ENCODE peak calls at places on chromosome 7, in eight cellular contexts. One of them, this sample, is unnamed.

GRCh38 chr7:31986878-31987518 is 83.2 kb downstream of the PDE1C start:
- DNase-seq in AG04450: peak
- DNase-seq in astrocyte: peak
- DNase-seq in astrocyte of the hippocampus: peak
- DNase-seq in CD8-positive, alpha-beta memory T cell: no peak
- DNase-seq in NCI-H774: no peak
- DNase-seq in kidney tubule cell: no peak
- DNase-seq in cerebellum: no peak
- DNase-seq in this sample: no peak

GRCh38 chr7:15921576-15921975 is 235.1 kb upstream of the MEOX2 start:
- DNase-seq in kidney tubule cell: no peak
- DNase-seq in cerebellum: no peak
- DNase-seq in AG04450: no peak
- DNase-seq in NCI-H774: no peak
- DNase-seq in CD8-positive, alpha-beta memory T cell: no peak
- DNase-seq in astrocyte: peak
- DNase-seq in astrocyte of the hippocampus: no peak
- DNase-seq in this sample: no peak

GRCh38 chr7:155206286-155207020 is 91.2 kb upstream of the INSIG1 start:
- DNase-seq in NCI-H774: no peak
- DNase-seq in AG04450: peak
- DNase-seq in astrocyte of the hippocampus: peak
- DNase-seq in cerebellum: no peak
- DNase-seq in astrocyte: peak
- DNase-seq in kidney tubule cell: peak
- DNase-seq in CD8-positive, alpha-beta memory T cell: peak
- DNase-seq in this sample: peak

GRCh38 chr7:135147899-135148721 is at the start of gene TMEM140:
- DNase-seq in astrocyte: no peak
- DNase-seq in NCI-H774: peak
- DNase-seq in AG04450: no peak
- DNase-seq in CD8-positive, alpha-beta memory T cell: peak
- DNase-seq in astrocyte of the hippocampus: no peak
- DNase-seq in kidney tubule cell: peak
- DNase-seq in cerebellum: no peak
- DNase-seq in this sample: peak

GRCh38 chr7:31948041-31948440 is 122.2 kb downstream of the PDE1C start:
- DNase-seq in astrocyte of the hippocampus: peak
- DNase-seq in cerebellum: no peak
- DNase-seq in kidney tubule cell: peak
- DNase-seq in NCI-H774: no peak
- DNase-seq in AG04450: peak
- DNase-seq in CD8-positive, alpha-beta memory T cell: no peak
- DNase-seq in astrocyte: peak
- DNase-seq in this sample: no peak

GRCh38 chr7:87506243-87507180 is 31.0 kb upstream of the ABCB4 start:
- DNase-seq in NCI-H774: no peak
- DNase-seq in cerebellum: peak
- DNase-seq in AG04450: peak
- DNase-seq in astrocyte of the hippocampus: peak
- DNase-seq in CD8-positive, alpha-beta memory T cell: no peak
- DNase-seq in astrocyte: peak
- DNase-seq in kidney tubule cell: peak
- DNase-seq in this sample: no peak

GRCh38 chr7:101953248-101953819 is 135.9 kb downstream of the CUX1 start:
- DNase-seq in CD8-positive, alpha-beta memory T cell: no peak
- DNase-seq in astrocyte: peak
- DNase-seq in astrocyte of the hippocampus: peak
- DNase-seq in kidney tubule cell: no peak
- DNase-seq in AG04450: peak
- DNase-seq in NCI-H774: no peak
- DNase-seq in cerebellum: no peak
- DNase-seq in this sample: peak

GRCh38 chr7:106003525-106004064 is 40.5 kb downstream of the CDHR3 start:
- DNase-seq in AG04450: no peak
- DNase-seq in astrocyte of the hippocampus: no peak
- DNase-seq in astrocyte: no peak
- DNase-seq in cerebellum: no peak
- DNase-seq in NCI-H774: no peak
- DNase-seq in kidney tubule cell: no peak
- DNase-seq in CD8-positive, alpha-beta memory T cell: no peak
- DNase-seq in this sample: no peak

GRCh38 chr7:120523985-120524384 is 251.0 kb downstream of the KCND2 start:
- DNase-seq in astrocyte of the hippocampus: no peak
- DNase-seq in astrocyte: no peak
- DNase-seq in AG04450: no peak
- DNase-seq in kidney tubule cell: no peak
- DNase-seq in NCI-H774: no peak
- DNase-seq in CD8-positive, alpha-beta memory T cell: no peak
- DNase-seq in cerebellum: no peak
- DNase-seq in this sample: no peak

GRCh38 chr7:77685219-77685618 is 11.0 kb upstream of the RSBN1L start:
- DNase-seq in NCI-H774: peak
- DNase-seq in astrocyte of the hippocampus: no peak
- DNase-seq in AG04450: no peak
- DNase-seq in cerebellum: no peak
- DNase-seq in astrocyte: peak
- DNase-seq in kidney tubule cell: peak
- DNase-seq in CD8-positive, alpha-beta memory T cell: no peak
- DNase-seq in this sample: no peak

GRCh38 chr7:151423936-151424335 is 14.1 kb upstream of the WDR86 start:
- DNase-seq in NCI-H774: no peak
- DNase-seq in CD8-positive, alpha-beta memory T cell: no peak
- DNase-seq in cerebellum: no peak
- DNase-seq in astrocyte of the hippocampus: no peak
- DNase-seq in AG04450: no peak
- DNase-seq in astrocyte: no peak
- DNase-seq in kidney tubule cell: no peak
- DNase-seq in this sample: no peak

GRCh38 chr7:127107601-127108007 is 145.1 kb downstream of the GRM8 start:
- DNase-seq in astrocyte: peak
- DNase-seq in kidney tubule cell: peak
- DNase-seq in AG04450: peak
- DNase-seq in NCI-H774: no peak
- DNase-seq in CD8-positive, alpha-beta memory T cell: peak
- DNase-seq in astrocyte of the hippocampus: peak
- DNase-seq in cerebellum: no peak
- DNase-seq in this sample: peak

GRCh38 chr7:14936530-14936929 is 34.0 kb upstream of the DGKB start:
- DNase-seq in kidney tubule cell: peak
- DNase-seq in CD8-positive, alpha-beta memory T cell: no peak
- DNase-seq in astrocyte: peak
- DNase-seq in AG04450: no peak
- DNase-seq in cerebellum: no peak
- DNase-seq in astrocyte of the hippocampus: peak
- DNase-seq in NCI-H774: no peak
- DNase-seq in this sample: no peak

GRCh38 chr7:32507416-32507815 is 12.1 kb downstream of the AVL9 start:
- DNase-seq in kidney tubule cell: no peak
- DNase-seq in cerebellum: no peak
- DNase-seq in astrocyte: peak
- DNase-seq in CD8-positive, alpha-beta memory T cell: no peak
- DNase-seq in astrocyte of the hippocampus: peak
- DNase-seq in NCI-H774: no peak
- DNase-seq in AG04450: no peak
- DNase-seq in this sample: no peak

GRCh38 chr7:94656925-94657731 is 1.2 kb upstream of the SGCE start:
- DNase-seq in astrocyte: peak
- DNase-seq in astrocyte of the hippocampus: peak
- DNase-seq in CD8-positive, alpha-beta memory T cell: no peak
- DNase-seq in cerebellum: peak
- DNase-seq in NCI-H774: peak
- DNase-seq in AG04450: no peak
- DNase-seq in kidney tubule cell: peak
- DNase-seq in this sample: peak

This sample was measured in CD4-positive, CD25-positive, alpha-beta regulatory T cell.